ENCODE peak calls at places on chromosome 10, in five cellular contexts. O, U, P, D and K are unnamed samples.

GRCh38 chr10:49488056-49488455 is 50.9 kb downstream of the ERCC6 start:
- DNase-seq in P (no peak), U (no peak), D (peak; percentile 11), O (no peak), K (peak; percentile 76)

GRCh38 chr10:128469515-128469914 is 343.3 kb upstream of the MKI67 start:
- DNase-seq in O (no peak), D (no peak), U (no peak), P (no peak), K (no peak)

GRCh38 chr10:28790146-28790545 is 112.8 kb downstream of the BAMBI start:
- DNase-seq in P (no peak), U (no peak), D (no peak), O (no peak), K (no peak)

GRCh38 chr10:84248794-84249193 is 3.9 kb downstream of the RGR start:
- DNase-seq in U (no peak), D (no peak), P (no peak), O (no peak), K (no peak)

GRCh38 chr10:24722131-24722675 is 1.5 kb downstream of the ARHGAP21 start:
- DNase-seq in O (no peak), D (peak; percentile 24), U (no peak), P (no peak), K (no peak)

GRCh38 chr10:37010741-37011140 is 114.7 kb upstream of the ANKRD30A start:
- DNase-seq in D (no peak), U (no peak), P (no peak), O (no peak), K (no peak)

GRCh38 chr10:130062976-130063375 is 47.7 kb downstream of the C10orf143 start:
- DNase-seq in D (no peak), P (no peak), O (no peak), U (no peak), K (no peak)

GRCh38 chr10:6878067-6878412 is 298.0 kb upstream of the PRKCQ start:
- DNase-seq in P (no peak), U (no peak), D (peak; percentile 20), O (no peak), K (no peak)

GRCh38 chr10:77190275-77190674 is 447.3 kb downstream of the KCNMA1 start:
- DNase-seq in P (no peak), D (no peak), U (no peak), O (no peak), K (no peak)

GRCh38 chr10:49735848-49736563 is 26.1 kb downstream of the OGDHL start:
- DNase-seq in D (no peak), U (no peak), O (no peak), P (no peak), K (no peak)

GRCh38 chr10:69463886-69464285 is 12.6 kb downstream of the TSPAN15 start:
- DNase-seq in D (no peak), P (no peak), U (no peak), O (no peak), K (no peak)